ENCODE peak calls at places on chromosomes 5 and 9, in seven cellular contexts. One of them, this sample, is unnamed.

GRCh38 chr9:128497824-128498610 is 6.5 kb upstream of the GLE1 start:
- DNase-seq in BE2C: no peak
- DNase-seq in kidney: no peak
- DNase-seq in astrocyte of the spinal cord: no peak
- DNase-seq in spleen: peak; percentile 35
- DNase-seq in IMR-90: no peak
- DNase-seq in HepG2: no peak
- DNase-seq in this sample: no peak

GRCh38 chr9:87206064-87206661 is 258.9 kb upstream of the GAS1 start:
- DNase-seq in kidney: no peak
- DNase-seq in astrocyte of the spinal cord: peak; percentile 84
- DNase-seq in spleen: no peak
- DNase-seq in IMR-90: peak; percentile 85
- DNase-seq in BE2C: no peak
- DNase-seq in HepG2: no peak
- DNase-seq in this sample: no peak

GRCh38 chr9:113488490-113488889 is 25.0 kb downstream of the RGS3 start:
- DNase-seq in IMR-90: peak; percentile 30
- DNase-seq in BE2C: no peak
- DNase-seq in HepG2: no peak
- DNase-seq in astrocyte of the spinal cord: no peak
- DNase-seq in kidney: no peak
- DNase-seq in spleen: no peak
- DNase-seq in this sample: no peak

GRCh38 chr9:34503406-34503805 is 19.4 kb downstream of the ENHO start:
- DNase-seq in kidney: no peak
- DNase-seq in HepG2: no peak
- DNase-seq in spleen: no peak
- DNase-seq in BE2C: no peak
- DNase-seq in astrocyte of the spinal cord: no peak
- DNase-seq in IMR-90: no peak
- DNase-seq in this sample: no peak

GRCh38 chr5:666816-667498 is 26.2 kb downstream of the TPPP start:
- DNase-seq in kidney: peak; percentile 72
- DNase-seq in astrocyte of the spinal cord: no peak
- DNase-seq in BE2C: no peak
- DNase-seq in HepG2: no peak
- DNase-seq in IMR-90: no peak
- DNase-seq in spleen: peak; percentile 36
- DNase-seq in this sample: no peak

GRCh38 chr5:21681906-21682305 is 1171.2 kb downstream of the CDH12 start:
- DNase-seq in HepG2: no peak
- DNase-seq in BE2C: no peak
- DNase-seq in kidney: no peak
- DNase-seq in IMR-90: no peak
- DNase-seq in spleen: no peak
- DNase-seq in astrocyte of the spinal cord: no peak
- DNase-seq in this sample: no peak

GRCh38 chr9:87610200-87611155 is 112.8 kb downstream of the DAPK1 start:
- DNase-seq in kidney: no peak
- DNase-seq in spleen: no peak
- DNase-seq in BE2C: no peak
- DNase-seq in HepG2: no peak
- DNase-seq in astrocyte of the spinal cord: peak; percentile 25
- DNase-seq in IMR-90: peak; percentile 39
- DNase-seq in this sample: no peak

GRCh38 chr5:107331882-107332281 is 338.9 kb downstream of the EFNA5 start:
- DNase-seq in astrocyte of the spinal cord: peak; percentile 4
- DNase-seq in HepG2: no peak
- DNase-seq in spleen: no peak
- DNase-seq in kidney: no peak
- DNase-seq in BE2C: no peak
- DNase-seq in IMR-90: no peak
- DNase-seq in this sample: no peak

GRCh38 chr5:88688242-88688959 is 194.6 kb downstream of the MEF2C start:
- DNase-seq in astrocyte of the spinal cord: peak; percentile 7
- DNase-seq in BE2C: no peak
- DNase-seq in IMR-90: no peak
- DNase-seq in kidney: no peak
- DNase-seq in spleen: no peak
- DNase-seq in HepG2: no peak
- DNase-seq in this sample: no peak

GRCh38 chr5:151026674-151027073 is 6.3 kb downstream of the GPX3 start:
- DNase-seq in spleen: no peak
- DNase-seq in kidney: no peak
- DNase-seq in HepG2: no peak
- DNase-seq in astrocyte of the spinal cord: no peak
- DNase-seq in BE2C: no peak
- DNase-seq in IMR-90: no peak
- DNase-seq in this sample: no peak

GRCh38 chr5:43798740-43799139 is 195.8 kb downstream of the NNT start:
- DNase-seq in kidney: no peak
- DNase-seq in spleen: no peak
- DNase-seq in astrocyte of the spinal cord: no peak
- DNase-seq in IMR-90: no peak
- DNase-seq in BE2C: no peak
- DNase-seq in HepG2: no peak
- DNase-seq in this sample: no peak

DNA sequence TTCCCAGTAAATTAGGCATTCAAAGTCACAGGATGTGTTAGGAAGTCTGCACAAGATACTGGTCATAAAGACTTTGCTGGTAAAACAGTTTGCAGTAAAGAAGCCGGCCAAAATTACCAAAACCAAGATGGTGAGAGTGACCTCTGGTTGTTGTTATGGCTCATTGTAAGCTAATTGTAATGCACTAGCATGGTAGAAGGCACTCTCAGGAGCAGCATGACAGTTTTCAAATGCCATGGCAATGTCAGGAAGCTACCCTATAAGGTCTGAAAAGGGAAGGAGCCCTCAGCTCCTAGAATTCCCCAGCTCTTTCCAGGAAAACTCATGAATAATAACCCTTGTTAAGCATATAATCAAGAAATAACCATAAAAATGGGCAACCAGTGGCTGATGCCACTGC is 64.3 kb upstream of the TNC start:
- DNase-seq in astrocyte of the spinal cord: no peak
- DNase-seq in BE2C: no peak
- DNase-seq in IMR-90: no peak
- DNase-seq in kidney: no peak
- DNase-seq in spleen: no peak
- DNase-seq in HepG2: no peak
- DNase-seq in this sample: no peak
- TF ChIP-seq CTCF in astrocyte of the spinal cord: no peak
- TF ChIP-seq CTCF in BE2C: no peak
- TF ChIP-seq CTCF in IMR-90: no peak
- TF ChIP-seq CTCF in kidney: no peak
- TF ChIP-seq CTCF in spleen: no peak
- TF ChIP-seq CTCF in HepG2: no peak
- TF ChIP-seq CTCF in this sample: no peak

GRCh38 chr5:179862891-179863290 is 4.3 kb upstream of the MRNIP start:
- DNase-seq in kidney: no peak
- DNase-seq in HepG2: no peak
- DNase-seq in BE2C: no peak
- DNase-seq in spleen: peak; percentile 51
- DNase-seq in IMR-90: no peak
- DNase-seq in astrocyte of the spinal cord: no peak
- DNase-seq in this sample: no peak
- TF ChIP-seq CTCF in kidney: no peak
- TF ChIP-seq CTCF in HepG2: no peak
- TF ChIP-seq CTCF in BE2C: no peak
- TF ChIP-seq CTCF in spleen: no peak
- TF ChIP-seq CTCF in IMR-90: no peak
- TF ChIP-seq CTCF in astrocyte of the spinal cord: no peak
- TF ChIP-seq CTCF in this sample: no peak

GRCh38 chr5:54517174-54517511 is 416 bp upstream of the SNX18 start:
- DNase-seq in IMR-90: no peak
- DNase-seq in spleen: no peak
- DNase-seq in kidney: no peak
- DNase-seq in BE2C: no peak
- DNase-seq in HepG2: no peak
- DNase-seq in astrocyte of the spinal cord: no peak
- DNase-seq in this sample: no peak

GRCh38 chr5:54517512-54518145 is at the start of gene SNX18:
- DNase-seq in BE2C: peak; percentile 94
- DNase-seq in HepG2: peak; percentile 79
- DNase-seq in IMR-90: peak; percentile 93
- DNase-seq in astrocyte of the spinal cord: peak; percentile 93
- DNase-seq in spleen: peak; percentile 99
- DNase-seq in kidney: peak; percentile 98
- DNase-seq in this sample: peak; percentile 91

GRCh38 chr5:54520438-54520846 is 2.9 kb downstream of the SNX18 start:
- DNase-seq in astrocyte of the spinal cord: peak; percentile 50
- DNase-seq in kidney: peak; percentile 70
- DNase-seq in IMR-90: peak; percentile 56
- DNase-seq in BE2C: peak; percentile 30
- DNase-seq in HepG2: no peak
- DNase-seq in spleen: no peak
- DNase-seq in this sample: no peak

GRCh38 chr5:54519083-54519541 is 1.6 kb downstream of the SNX18 start:
- DNase-seq in kidney: peak; percentile 80
- DNase-seq in astrocyte of the spinal cord: no peak
- DNase-seq in BE2C: peak; percentile 20
- DNase-seq in IMR-90: no peak
- DNase-seq in spleen: peak; percentile 86
- DNase-seq in HepG2: no peak
- DNase-seq in this sample: no peak

DNA sequence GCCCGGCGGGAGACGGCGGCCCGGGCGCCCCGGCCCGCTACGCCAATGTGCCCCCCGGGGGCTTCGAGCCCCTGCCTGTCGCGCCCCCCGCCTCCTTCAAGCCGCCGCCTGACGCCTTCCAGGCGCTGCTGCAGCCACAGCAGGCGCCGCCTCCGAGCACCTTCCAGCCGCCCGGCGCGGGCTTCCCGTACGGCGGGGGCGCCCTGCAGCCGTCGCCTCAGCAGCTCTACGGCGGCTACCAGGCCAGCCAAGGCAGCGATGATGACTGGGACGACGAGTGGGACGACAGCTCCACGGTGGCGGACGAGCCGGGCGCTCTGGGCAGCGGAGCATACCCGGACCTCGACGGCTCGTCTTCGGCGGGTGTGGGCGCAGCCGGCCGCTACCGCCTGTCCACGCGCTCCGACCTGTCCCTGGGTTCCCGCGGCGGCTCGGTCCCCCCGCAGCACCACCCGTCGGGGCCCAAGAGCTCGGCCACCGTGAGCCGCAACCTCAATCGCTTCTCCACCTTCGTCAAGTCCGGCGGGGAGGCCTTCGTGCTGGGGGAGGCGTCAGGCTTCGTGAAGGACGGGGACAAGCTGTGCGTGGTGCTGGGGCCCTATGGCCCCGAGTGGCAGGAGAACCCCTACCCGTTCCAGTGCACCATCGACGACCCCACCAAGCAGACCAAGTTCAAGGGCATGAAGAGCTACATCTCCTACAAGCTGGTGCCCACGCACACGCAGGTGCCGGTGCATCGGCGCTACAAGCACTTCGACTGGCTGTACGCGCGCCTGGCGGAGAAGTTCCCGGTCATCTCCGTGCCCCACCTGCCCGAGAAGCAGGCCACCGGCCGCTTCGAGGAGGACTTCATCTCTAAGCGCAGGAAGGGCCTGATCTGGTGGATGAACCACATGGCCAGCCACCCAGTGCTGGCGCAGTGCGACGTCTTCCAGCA is 855 bp downstream of the SNX18 start:
- DNase-seq in BE2C: peak; percentile 70
- DNase-seq in kidney: peak; percentile 91
- DNase-seq in HepG2: no peak
- DNase-seq in spleen: peak; percentile 95
- DNase-seq in IMR-90: peak; percentile 49
- DNase-seq in astrocyte of the spinal cord: peak; percentile 31
- DNase-seq in this sample: peak; percentile 41
- TF ChIP-seq CTCF in BE2C: no peak
- TF ChIP-seq CTCF in kidney: no peak
- TF ChIP-seq CTCF in HepG2: peak; percentile 48
- TF ChIP-seq CTCF in spleen: no peak
- TF ChIP-seq CTCF in IMR-90: no peak
- TF ChIP-seq CTCF in astrocyte of the spinal cord: no peak
- TF ChIP-seq CTCF in this sample: no peak

GRCh38 chr9:28774433-28775029 is 1201.2 kb upstream of the C9orf72 start:
- DNase-seq in kidney: no peak
- DNase-seq in astrocyte of the spinal cord: peak; percentile 50
- DNase-seq in BE2C: no peak
- DNase-seq in HepG2: peak; percentile 18
- DNase-seq in spleen: no peak
- DNase-seq in IMR-90: peak; percentile 0
- DNase-seq in this sample: no peak
- TF ChIP-seq CTCF in kidney: peak; percentile 29
- TF ChIP-seq CTCF in astrocyte of the spinal cord: peak; percentile 53
- TF ChIP-seq CTCF in BE2C: peak; percentile 75
- TF ChIP-seq CTCF in HepG2: peak; percentile 53
- TF ChIP-seq CTCF in spleen: no peak
- TF ChIP-seq CTCF in IMR-90: peak; percentile 51
- TF ChIP-seq CTCF in this sample: peak; percentile 81

This sample was measured in progenitor cell of endocrine pancreas.